ENCODE peak calls at places on chromosomes 4 and X, in four cellular contexts. C is CD4-positive, alpha-beta memory T cell; M is HepG2; V is SK-N-SH. Z is an unnamed sample.
A peak's percentile ranks its signal among the peaks of the same experiment; 100 is the strongest.

GRCh38 chr4:79134767-79135166 is 191.1 kb downstream of the NAA11 start:
- DNase-seq in M (no peak), V (no peak), C (no peak), Z (no peak)

GRCh38 chr4:28555851-28556250 is 1695.2 kb downstream of the STIM2 start:
- DNase-seq in V (no peak), M (no peak), C (no peak), Z (no peak)

GRCh38 chr4:14879643-14880042 is 122.6 kb upstream of the CPEB2 start:
- DNase-seq in V (no peak), M (no peak), C (no peak), Z (no peak)

GRCh38 chr4:139295317-139296299 is 5.7 kb upstream of the NAA15 start:
- DNase-seq in M (peak; percentile 82), C (peak; percentile 91), V (peak; percentile 91), Z (peak; percentile 90)

GRCh38 chrX:36480441-36480990 is 527.6 kb upstream of the FAM47C start:
- DNase-seq in M (no peak), V (no peak), C (no peak), Z (no peak)

GRCh38 chr4:40731792-40732245 is 17.9 kb upstream of the NSUN7 start:
- DNase-seq in M (peak; percentile 28), C (no peak), V (peak; percentile 28), Z (no peak)

GRCh38 chr4:40305329-40306193 is 29.6 kb upstream of the CHRNA9 start:
- DNase-seq in V (no peak), M (no peak), C (peak; percentile 37), Z (peak; percentile 83)

GRCh38 chr4:33592701-33593100 is 2651.6 kb downstream of the ARAP2 start:
- DNase-seq in M (no peak), V (no peak), C (no peak), Z (no peak)

GRCh38 chrX:132227383-132228112 is 8.3 kb upstream of the RAP2C start:
- DNase-seq in M (no peak), C (no peak), V (no peak), Z (no peak)

GRCh38 chr4:19304028-19304427 is 947.7 kb upstream of the SLIT2 start:
- DNase-seq in M (no peak), C (no peak), V (no peak), Z (no peak)

GRCh38 chr4:41160010-41160789 is 54.1 kb downstream of the APBB2 start:
- DNase-seq in M (no peak), C (no peak), V (no peak), Z (no peak)

GRCh38 chr4:5750052-5750950 is 39.3 kb downstream of the EVC start:
- DNase-seq in M (no peak), C (no peak), V (no peak), Z (no peak)

GRCh38 chr4:143355540-143356217 is 19.0 kb downstream of the GAB1 start:
- DNase-seq in V (no peak), C (no peak), M (no peak), Z (no peak)

GRCh38 chr4:173420324-173420752 is 21.4 kb upstream of the SCRG1 start:
- DNase-seq in C (peak; percentile 30), V (peak; percentile 34), M (peak; percentile 8), Z (peak; percentile 16)

GRCh38 chr4:134636332-134637055 is 434.9 kb upstream of the PABPC4L start:
- DNase-seq in C (no peak), V (no peak), M (no peak), Z (no peak)

GRCh38 chr4:55008166-55009056 is 117.0 kb downstream of the KDR start:
- DNase-seq in V (peak; percentile 31), M (no peak), C (no peak), Z (no peak)

GRCh38 chr4:186936496-186937375 is 213.1 kb upstream of the FAT1 start:
- DNase-seq in V (no peak), M (peak; percentile 95), C (no peak), Z (no peak)

GRCh38 chr4:161581262-161581661 is 582.5 kb downstream of the FSTL5 start:
- DNase-seq in V (no peak), C (no peak), M (no peak), Z (no peak)

GRCh38 chr4:98566491-98567008 is 91.9 kb downstream of the TSPAN5 start:
- DNase-seq in V (no peak), C (no peak), M (no peak), Z (peak; percentile 10)

GRCh38 chrX:134747006-134747405 is 88.7 kb upstream of the PLAC1 start:
- DNase-seq in M (no peak), C (no peak), V (no peak), Z (no peak)

GRCh38 chr4:8817813-8818062 is 53.9 kb downstream of the HMX1 start:
- DNase-seq in C (no peak), M (no peak), V (peak; percentile 36), Z (no peak)

GRCh38 chrX:154383359-154384283 is 4.5 kb downstream of the EMD start:
- DNase-seq in M (no peak), C (no peak), V (no peak), Z (no peak)

GRCh38 chr4:9970399-9971011 is 50.8 kb downstream of the SLC2A9 start:
- DNase-seq in C (no peak), M (no peak), V (no peak), Z (no peak)

GRCh38 chrX:140563893-140564292 is 59.0 kb upstream of the SOX3 start:
- DNase-seq in V (no peak), M (no peak), C (no peak), Z (no peak)

GRCh38 chrX:22095306-22095705 is 63.2 kb downstream of the PHEX start:
- DNase-seq in M (no peak), V (no peak), C (no peak), Z (no peak)

GRCh38 chr4:69322055-69322454 is 41.8 kb downstream of the UGT2B28 start:
- DNase-seq in C (no peak), V (no peak), M (no peak), Z (no peak)

GRCh38 chr4:59247032-59247431 is 1953.1 kb upstream of the ADGRL3 start:
- DNase-seq in V (peak; percentile 3), C (no peak), M (peak; percentile 1), Z (no peak)

GRCh38 chr4:124640037-124640730 is 72.3 kb downstream of the ANKRD50 start:
- DNase-seq in M (no peak), C (no peak), V (no peak), Z (no peak)

GRCh38 chr4:3613980-3614730 is 81.9 kb upstream of the LRPAP1 start:
- DNase-seq in M (peak; percentile 30), C (no peak), V (peak; percentile 86), Z (no peak)

GRCh38 chr4:5940470-5941203 is 47.8 kb upstream of the CRMP1 start:
- DNase-seq in V (no peak), M (peak; percentile 24), C (no peak), Z (no peak)

DNA sequence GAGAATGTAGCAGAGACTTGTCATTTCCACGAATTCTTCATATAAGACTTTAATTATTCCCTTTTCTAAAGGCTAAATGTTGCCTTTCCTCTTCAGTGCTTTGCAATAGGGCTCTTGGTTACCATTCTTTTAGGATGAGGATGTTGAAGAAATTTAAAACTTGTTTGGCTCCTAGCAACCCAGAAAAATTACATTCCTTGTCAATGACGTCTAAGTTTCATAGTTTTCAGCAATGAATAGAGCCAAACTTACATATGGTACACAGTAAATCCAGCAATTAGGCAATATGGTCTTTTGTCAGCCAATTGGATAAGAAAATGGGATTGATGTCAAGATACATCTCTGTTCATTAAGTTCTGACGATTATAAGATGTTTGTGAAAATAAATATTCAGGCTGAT is 1639.6 kb upstream of the PCDH10 start:
- DNase-seq in M (no peak), V (no peak), C (no peak), Z (no peak)
- H3K4me3 ChIP-seq in M (no peak overlapping the region), V (no peak overlapping the region), C (no peak overlapping the region), Z (no peak overlapping the region)

DNA sequence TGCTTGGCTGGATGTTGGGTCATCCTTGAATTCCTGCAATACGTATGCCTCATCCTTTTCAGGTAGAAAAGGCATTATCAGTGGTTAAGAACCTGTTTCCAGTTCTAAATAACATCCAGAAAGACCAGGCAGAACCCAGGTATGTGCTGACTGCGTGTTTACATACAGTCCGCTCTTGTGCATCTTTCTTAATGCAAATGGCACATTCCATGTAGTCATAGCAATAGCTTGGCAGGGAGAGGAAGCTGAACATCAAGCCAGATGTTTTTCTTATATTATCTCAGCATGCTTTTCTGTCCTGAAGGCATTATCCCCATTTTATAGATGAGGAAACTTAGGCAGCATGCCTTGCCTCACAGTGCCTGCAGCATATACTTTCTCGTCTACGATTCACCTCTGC is 2.1 kb downstream of the DCLK2 start:
- DNase-seq in C (no peak), M (no peak), V (no peak), Z (no peak)
- H3K4me3 ChIP-seq in C (no peak overlapping the region), M (no peak overlapping the region), V (peak overlapping the region; percentile 83), Z (no peak overlapping the region)

GRCh38 chrX:14829643-14830042 is 43.2 kb downstream of the FANCB start:
- DNase-seq in V (no peak), M (no peak), C (no peak), Z (no peak)
- H3K4me3 ChIP-seq in V (no peak overlapping the region), M (no peak overlapping the region), C (no peak overlapping the region), Z (no peak overlapping the region)

GRCh38 chr4:38855466-38855865 is 1.2 kb downstream of the TLR6 start:
- DNase-seq in M (no peak), V (no peak), C (no peak), Z (no peak)

GRCh38 chr4:38856046-38856445 is 571 bp downstream of the TLR6 start:
- DNase-seq in M (no peak), C (no peak), V (no peak), Z (no peak)

GRCh38 chr4:38858097-38858420 is 1.4 kb upstream of the TLR6 start:
- DNase-seq in V (no peak), C (no peak), M (no peak), Z (no peak)

GRCh38 chr4:38857354-38858096 is 908 bp upstream of the TLR6 start:
- DNase-seq in C (no peak), V (no peak), M (no peak), Z (no peak)

DNA sequence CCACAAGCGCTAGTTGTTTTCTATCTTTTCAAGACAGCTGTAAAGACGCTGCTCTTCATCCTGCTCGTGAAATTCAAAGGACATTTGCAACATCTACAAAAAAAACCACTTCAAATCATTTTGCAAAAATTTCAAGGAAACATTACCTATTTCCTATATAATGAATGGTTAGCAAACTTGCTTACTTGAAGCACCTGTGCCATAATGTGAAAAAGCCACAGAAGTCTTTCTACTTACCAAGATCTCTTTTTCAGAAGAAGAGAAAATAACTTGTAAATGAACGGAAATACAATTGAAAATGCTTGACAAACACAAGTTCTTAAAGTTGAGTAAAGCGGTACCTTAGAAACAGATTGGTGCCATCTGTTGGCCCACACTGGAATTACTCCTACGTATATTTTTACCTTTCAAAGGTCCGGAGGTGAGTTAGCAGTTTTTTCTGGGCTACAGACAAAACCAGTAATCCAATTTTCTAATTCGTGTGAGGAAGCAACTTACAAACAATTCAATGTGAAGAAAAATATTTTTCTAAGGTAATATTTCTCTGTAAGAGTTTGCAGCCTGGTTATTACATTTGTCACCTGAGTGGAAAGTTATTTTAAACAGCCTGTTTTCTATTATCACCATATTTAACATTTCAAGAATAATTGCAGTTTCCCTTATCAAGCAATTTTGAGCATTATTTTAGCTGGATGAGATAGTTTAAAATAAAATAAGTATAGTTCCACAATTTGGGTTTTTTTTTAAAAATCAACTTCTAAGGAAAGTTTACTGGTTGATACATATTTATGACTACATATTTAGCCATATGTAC is at the start of gene TLR6:
- DNase-seq in V (peak; percentile 51), M (peak; percentile 57), C (peak; percentile 81), Z (peak; percentile 90)
- H3K4me3 ChIP-seq in V (peak within 1 kb of the TSS; percentile 39), M (no peak within 1 kb of the TSS), C (peak within 1 kb of the TSS; percentile 4), Z (peak within 1 kb of the TSS; percentile 35)

GRCh38 chr4:114417214-114417613 is 181.4 kb upstream of the UGT8 start:
- DNase-seq in C (no peak), M (peak; percentile 2), V (peak; percentile 3), Z (no peak)
- H3K4me3 ChIP-seq in C (no peak overlapping the region), M (no peak overlapping the region), V (no peak overlapping the region), Z (no peak overlapping the region)

GRCh38 chr4:44553143-44553542 is 98.3 kb downstream of the YIPF7 start:
- DNase-seq in V (no peak), C (no peak), M (no peak), Z (no peak)
- H3K4me3 ChIP-seq in V (no peak overlapping the region), C (no peak overlapping the region), M (no peak overlapping the region), Z (no peak overlapping the region)